ENCODE peak calls at places on chromosomes 13 and 19, in four cellular contexts. K, B, R and M are unnamed samples.

GRCh38 chr19:42199440-42200115 is 17.9 kb downstream of the DEDD2 start:
- DNase-seq in K (peak), R (peak), B (peak), M (no peak)

GRCh38 chr19:1250374-1251232 is 2.2 kb downstream of the MIDN start:
- DNase-seq in B (no peak), R (no peak), K (peak), M (no peak)

GRCh38 chr13:75761373-75761772 is 125.2 kb downstream of the LMO7 start:
- DNase-seq in K (no peak), R (no peak), B (no peak), M (no peak)

GRCh38 chr19:45079911-45080469 is 930 bp downstream of the GEMIN7 start:
- DNase-seq in K (no peak), R (no peak), B (peak), M (no peak)

GRCh38 chr19:13906525-13906904 is 514 bp downstream of the CC2D1A start:
- DNase-seq in B (peak), R (peak), K (peak), M (no peak)

GRCh38 chr19:13507053-13507611 is 853 bp upstream of the CACNA1A start:
- DNase-seq in K (no peak), R (no peak), B (no peak), M (no peak)

GRCh38 chr19:47998800-47999199 is 4.4 kb downstream of the ELSPBP1 start:
- DNase-seq in B (no peak), K (no peak), R (no peak), M (no peak)

GRCh38 chr13:20363604-20364003 is 131.5 kb upstream of the GJB6 start:
- DNase-seq in B (no peak), R (no peak), K (no peak), M (no peak)

GRCh38 chr13:63481334-63481733 is 2065.7 kb upstream of the PCDH20 start:
- DNase-seq in R (no peak), K (no peak), B (no peak), M (peak)

GRCh38 chr19:5547881-5548280 is 19.9 kb downstream of the TINCR start:
- DNase-seq in B (peak), K (peak), R (peak), M (no peak)

GRCh38 chr13:78370231-78370630 is 233.1 kb downstream of the POU4F1 start:
- DNase-seq in R (no peak), B (no peak), K (no peak), M (no peak)

GRCh38 chr19:15464394-15465385 is at the start of gene RASAL3:
- DNase-seq in R (no peak), B (no peak), K (peak), M (no peak)

GRCh38 chr13:31769581-31769980 is 30.3 kb downstream of the RXFP2 start:
- DNase-seq in R (no peak), K (no peak), B (no peak), M (no peak)

GRCh38 chr13:59607780-59608233 is 555.9 kb downstream of the DIAPH3 start:
- DNase-seq in R (no peak), K (no peak), B (no peak), M (no peak)

GRCh38 chr19:10431943-10432735 is 11.8 kb downstream of the PDE4A start:
- DNase-seq in B (peak), R (no peak), K (peak), M (no peak)

GRCh38 chr19:5030136-5030820 is 61.4 kb downstream of the KDM4B start:
- DNase-seq in R (no peak), K (no peak), B (no peak), M (no peak)

GRCh38 chr19:28404462-28404861 is 808.5 kb downstream of the UQCRFS1 start:
- DNase-seq in B (no peak), R (no peak), K (no peak), M (no peak)

GRCh38 chr19:511101-511841 is 4.0 kb downstream of the TPGS1 start:
- DNase-seq in B (peak), R (peak), K (peak), M (no peak)

GRCh38 chr19:13621413-13621812 is 115.1 kb upstream of the CACNA1A start:
- DNase-seq in K (peak), B (no peak), R (peak), M (peak)

GRCh38 chr19:5705552-5705951 is 14.4 kb downstream of the LONP1 start:
- DNase-seq in R (no peak), B (no peak), K (no peak), M (no peak)

GRCh38 chr13:47463726-47464125 is 537.3 kb downstream of the SUCLA2 start:
- DNase-seq in K (no peak), B (no peak), R (no peak), M (peak)

GRCh38 chr19:49790866-49791265 is 22.2 kb downstream of the FUZ start:
- DNase-seq in K (no peak), R (no peak), B (no peak), M (no peak)

GRCh38 chr13:91072511-91072910 is 275.0 kb upstream of the MIR17HG start:
- DNase-seq in B (no peak), R (no peak), K (no peak), M (no peak)

GRCh38 chr13:91079190-91079589 is 268.3 kb upstream of the MIR17HG start:
- DNase-seq in B (no peak), K (no peak), R (no peak), M (no peak)

GRCh38 chr13:91078093-91078679 is 269.3 kb upstream of the MIR17HG start:
- DNase-seq in R (no peak), B (no peak), K (peak), M (no peak)
- TF ChIP-seq CTCF in R (peak), B (no peak), K (peak), M (peak)

GRCh38 chr19:57302020-57302465 is 18.2 kb upstream of the ZNF543 start:
- DNase-seq in B (no peak), K (peak), R (peak), M (no peak)

GRCh38 chr19:57305056-57305455 is 15.2 kb upstream of the ZNF543 start:
- DNase-seq in R (peak), B (no peak), K (no peak), M (no peak)

GRCh38 chr19:57308514-57308913 is 11.8 kb upstream of the ZNF543 start:
- DNase-seq in R (no peak), B (no peak), K (no peak), M (no peak)

DNA sequence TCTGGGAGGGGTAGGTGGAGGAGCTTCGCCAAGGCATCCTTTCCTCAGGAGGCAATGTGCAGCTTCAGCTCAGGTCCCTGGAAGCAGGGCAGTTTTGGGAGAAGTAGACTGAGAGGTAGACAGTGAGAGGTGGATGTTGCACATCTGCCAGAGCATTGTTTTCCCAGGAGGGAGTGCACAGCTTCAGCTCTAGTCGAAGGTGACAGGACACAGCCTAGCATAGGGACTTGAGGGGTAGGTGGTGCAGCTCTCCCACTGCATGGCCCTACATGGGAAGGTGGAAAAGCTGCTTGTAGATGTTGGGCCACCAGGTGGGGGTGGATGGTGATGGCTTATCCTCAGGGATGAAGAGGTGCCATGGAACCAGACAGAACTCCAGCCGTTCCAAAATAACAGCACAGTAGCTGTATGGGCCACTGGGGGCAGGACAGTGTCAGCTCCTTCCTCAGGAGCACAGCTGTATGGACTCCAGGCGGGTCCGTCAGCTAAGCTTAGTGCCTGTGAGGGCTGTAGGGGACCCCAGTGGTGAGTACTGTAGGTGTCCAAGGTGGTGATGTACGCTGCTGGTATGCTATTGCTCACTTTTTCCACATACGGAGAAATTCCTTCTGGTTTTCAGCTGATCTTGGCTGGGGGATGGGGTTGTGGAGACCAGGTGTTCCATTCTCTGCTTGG is 17.4 kb upstream of the ZNF543 start:
- DNase-seq in K (no peak), B (no peak), R (peak), M (no peak)
- TF ChIP-seq CTCF in K (no peak), B (no peak), R (no peak), M (no peak)

GRCh38 chr19:17719730-17720486 is 628 bp downstream of the MAP1S start:
- DNase-seq in K (peak), R (peak), B (peak), M (no peak)

GRCh38 chr19:17718988-17719711 is at the start of gene MAP1S:
- DNase-seq in K (peak), R (peak), B (peak), M (no peak)

GRCh38 chr19:17718467-17718987 is 753 bp upstream of the MAP1S start:
- DNase-seq in K (peak), R (no peak), B (no peak), M (no peak)

GRCh38 chr19:17720487-17720839 is 1.2 kb downstream of the MAP1S start:
- DNase-seq in B (no peak), R (no peak), K (peak), M (no peak)

GRCh38 chr19:17716309-17716929 is 2.9 kb upstream of the MAP1S start:
- DNase-seq in R (no peak), K (peak), B (no peak), M (no peak)
- TF ChIP-seq CTCF in R (peak), K (peak), B (no peak), M (peak)

DNA sequence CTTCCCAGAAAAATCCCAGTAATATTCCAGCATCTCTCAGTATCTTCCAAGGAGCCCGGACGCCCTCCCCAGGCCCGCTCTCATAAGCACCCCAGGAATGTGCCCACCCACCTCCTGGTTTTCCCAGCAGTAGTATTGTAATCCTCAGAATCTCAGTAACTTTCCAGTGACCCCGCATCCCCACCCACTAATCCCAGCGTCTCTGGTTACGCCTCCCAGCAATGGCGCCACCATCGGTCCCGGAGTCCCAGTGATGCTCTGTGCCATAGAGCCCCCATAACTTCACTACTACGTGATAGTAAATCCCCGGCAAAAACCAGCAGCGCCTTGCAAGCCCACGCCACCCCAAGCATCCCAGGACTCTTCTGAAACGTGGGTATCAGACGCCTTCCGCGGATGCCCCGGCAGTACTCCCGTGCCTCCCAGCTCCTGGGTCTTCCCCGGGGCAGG is 961 bp upstream of the PNPLA6 start:
- DNase-seq in K (peak), B (peak), R (peak), M (peak)
- TF ChIP-seq CTCF in K (no peak), B (no peak), R (no peak), M (peak)

GRCh38 chr13:109468123-109468522 is 318.3 kb downstream of the IRS2 start:
- DNase-seq in B (no peak), K (no peak), R (no peak), M (no peak)
- TF ChIP-seq CTCF in B (no peak), K (no peak), R (no peak), M (no peak)

GRCh38 chr13:83702021-83702420 is 180.3 kb downstream of the SLITRK1 start:
- DNase-seq in R (no peak), B (no peak), K (no peak), M (no peak)
- TF ChIP-seq CTCF in R (no peak), B (no peak), K (no peak), M (no peak)

DNA sequence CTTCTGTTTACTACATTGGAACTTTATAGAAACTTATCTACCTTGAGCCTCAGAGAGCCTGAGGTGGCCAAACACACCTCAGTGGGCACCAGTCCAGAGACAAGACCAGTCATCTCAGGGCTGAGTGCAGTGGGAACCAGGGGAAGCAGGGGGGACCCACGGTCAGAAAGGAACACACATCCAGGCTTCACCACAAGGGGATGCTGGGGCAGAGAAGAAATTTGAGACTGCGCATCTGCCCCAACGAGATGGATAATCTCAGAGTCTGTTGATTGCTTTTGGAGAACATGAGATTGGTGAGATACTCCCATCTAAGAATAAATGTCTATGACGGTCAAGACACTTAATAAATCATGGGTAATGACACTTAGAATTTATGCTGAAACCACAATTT is 98.7 kb downstream of the DOCK9 start:
- DNase-seq in B (no peak), K (no peak), R (no peak), M (no peak)
- TF ChIP-seq CTCF in B (no peak), K (no peak), R (no peak), M (peak)

DNA sequence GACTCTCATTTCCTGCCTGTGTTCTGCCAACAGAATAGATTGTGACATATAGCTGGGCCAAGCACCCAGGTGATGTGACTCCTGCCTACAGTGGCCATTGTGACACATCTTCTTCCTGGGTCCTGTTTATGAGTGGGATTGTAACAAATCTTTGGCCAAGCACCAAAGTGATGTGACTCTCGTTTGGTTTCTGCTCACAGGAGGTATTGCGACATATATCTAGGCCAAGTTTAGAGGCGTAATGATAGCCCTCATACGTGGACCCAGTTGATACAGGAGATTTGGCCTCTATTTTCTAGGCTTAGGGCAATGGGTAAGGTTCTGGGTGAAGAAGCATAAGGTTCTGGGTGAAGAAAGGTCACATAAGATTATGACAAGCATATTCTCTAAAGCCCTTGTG is 76.2 kb downstream of the ZNF208 start:
- DNase-seq in K (no peak), R (no peak), B (no peak), M (no peak)
- TF ChIP-seq CTCF in K (no peak), R (no peak), B (no peak), M (no peak)